ENCODE peak calls at places on chromosomes 16 and 17, in eight cellular contexts. V is germinal center, T is choroid plexus epithelial cell, H is left cardiac atrium, B is NCI-H1092 treated with DMSO at 0.1 percent for 48 hours, N is breast epithelium, C is T-helper 1 cell, A is D341Med. G is an unnamed sample.

GRCh38 chr16:54282202-54282922 is 4.2 kb downstream of the IRX3 start:
- DNase-seq in V (peak), T (peak), A (peak), N (peak), H (peak), B (no peak), C (no peak), G (no peak)

GRCh38 chr17:55062921-55063320 is 94.4 kb downstream of the STXBP4 start:
- DNase-seq in V (no peak), N (no peak), B (no peak), H (no peak), C (no peak), A (no peak), T (peak), G (no peak)

GRCh38 chr16:28591355-28591754 is 5.5 kb downstream of the SULT1A2 start:
- DNase-seq in T (no peak), C (no peak), A (no peak), V (no peak), B (no peak), N (no peak), H (no peak), G (no peak)

GRCh38 chr17:2631211-2631610 is 37.8 kb downstream of the PAFAH1B1 start:
- DNase-seq in A (no peak), T (no peak), H (no peak), N (no peak), B (no peak), V (no peak), C (no peak), G (no peak)

GRCh38 chr17:62823111-62823895 is 15.2 kb upstream of the MARCHF10 start:
- DNase-seq in A (no peak), H (no peak), B (no peak), T (peak), N (no peak), V (no peak), C (no peak), G (no peak)

GRCh38 chr17:54916721-54917120 is 16.1 kb downstream of the TOM1L1 start:
- DNase-seq in N (no peak), C (no peak), B (no peak), H (no peak), A (no peak), V (no peak), T (no peak), G (no peak)

GRCh38 chr17:31427684-31428083 is 36.2 kb downstream of the RAB11FIP4 start:
- DNase-seq in T (no peak), N (no peak), C (no peak), B (peak), V (no peak), H (no peak), A (no peak), G (no peak)

GRCh38 chr17:53765129-53765528 is 57.6 kb upstream of the KIF2B start:
- DNase-seq in T (no peak), N (no peak), H (no peak), B (no peak), A (no peak), C (no peak), V (no peak), G (no peak)

GRCh38 chr16:79366635-79367034 is 233.9 kb downstream of the MAF start:
- DNase-seq in N (no peak), H (no peak), T (no peak), B (no peak), C (no peak), A (no peak), V (no peak), G (no peak)

GRCh38 chr17:16379654-16380053 is 1.2 kb upstream of the UBB start:
- DNase-seq in H (no peak), T (no peak), B (no peak), V (no peak), N (no peak), A (no peak), C (no peak), G (no peak)

GRCh38 chr17:75917443-75918111 is 12.9 kb upstream of the MRPL38 start:
- DNase-seq in A (no peak), N (no peak), T (no peak), V (no peak), B (no peak), C (no peak), H (no peak), G (no peak)

GRCh38 chr17:81044764-81045589 is 10.0 kb downstream of the BAIAP2 start:
- DNase-seq in V (no peak), A (no peak), C (no peak), H (peak), T (peak), N (peak), B (peak), G (no peak)

GRCh38 chr17:74059471-74059870 is 144.0 kb upstream of the RPL38 start:
- DNase-seq in A (no peak), V (no peak), T (no peak), B (peak), N (no peak), C (no peak), H (no peak), G (no peak)

GRCh38 chr16:72241930-72242329 is 70.0 kb upstream of the PMFBP1 start:
- DNase-seq in B (peak), V (no peak), N (no peak), A (peak), C (no peak), H (peak), T (peak), G (peak)

GRCh38 chr16:4217246-4218131 is 24.4 kb downstream of the SRL start:
- DNase-seq in C (no peak), N (no peak), B (peak), T (peak), H (peak), V (no peak), A (peak), G (no peak)

GRCh38 chr17:60823520-60823919 is 145.9 kb downstream of the BCAS3 start:
- DNase-seq in B (no peak), T (no peak), A (no peak), N (no peak), H (no peak), C (no peak), V (no peak), G (no peak)

GRCh38 chr17:75679706-75680201 is 12.6 kb downstream of the SAP30BP start:
- DNase-seq in C (no peak), H (peak), V (no peak), B (no peak), T (peak), A (no peak), N (no peak), G (no peak)

GRCh38 chr17:81832608-81833159 is 407 bp downstream of the MCRIP1 start:
- DNase-seq in T (no peak), C (no peak), N (no peak), A (no peak), H (no peak), V (no peak), B (no peak), G (no peak)

GRCh38 chr16:4825196-4825595 is 21.9 kb downstream of the GLYR1 start:
- DNase-seq in B (no peak), T (no peak), H (peak), N (no peak), A (no peak), V (no peak), C (no peak), G (no peak)

GRCh38 chr17:933168-934083 is 46.1 kb downstream of the NXN start:
- DNase-seq in V (no peak), B (no peak), C (no peak), H (peak), N (no peak), T (peak), A (no peak), G (no peak)

GRCh38 chr16:71956500-71956899 is 43.7 kb downstream of the PKD1L3 start:
- DNase-seq in C (no peak), V (no peak), A (no peak), T (peak), B (no peak), N (no peak), H (no peak), G (no peak)

GRCh38 chr16:88068476-88069396 is 117.5 kb downstream of the BANP start:
- DNase-seq in B (no peak), A (no peak), V (no peak), H (no peak), C (no peak), N (no peak), T (no peak), G (no peak)

GRCh38 chr17:81176656-81177055 is 10.6 kb upstream of the AATK start:
- DNase-seq in V (no peak), C (no peak), H (no peak), N (no peak), B (no peak), T (no peak), A (no peak), G (no peak)

GRCh38 chr16:11271610-11272009 is 1.8 kb downstream of the PRM3 start:
- DNase-seq in B (no peak), T (no peak), V (no peak), C (no peak), A (no peak), H (no peak), N (no peak), G (no peak)

GRCh38 chr16:75576384-75576811 is 10.2 kb downstream of the GABARAPL2 start:
- DNase-seq in T (no peak), N (no peak), V (no peak), A (no peak), C (no peak), B (no peak), H (no peak), G (no peak)

GRCh38 chr17:78986048-78986648 is 6.4 kb upstream of the LGALS3BP start:
- DNase-seq in A (no peak), V (no peak), H (no peak), N (no peak), C (no peak), B (peak), T (peak), G (peak)

GRCh38 chr17:21285164-21286065 is 904 bp downstream of the MAP2K3 start:
- DNase-seq in A (peak), H (no peak), C (no peak), T (peak), V (no peak), N (no peak), B (no peak), G (no peak)

GRCh38 chr17:79473836-79474204 is 137.0 kb downstream of the RBFOX3 start:
- DNase-seq in H (no peak), V (no peak), T (no peak), A (no peak), N (no peak), B (no peak), C (no peak), G (no peak)

GRCh38 chr16:2963074-2963610 is 933 bp upstream of the KREMEN2 start:
- DNase-seq in C (no peak), B (no peak), A (no peak), N (no peak), T (no peak), H (no peak), V (no peak), G (no peak)